ENCODE peak calls at places on chromosome 17, in ten cellular contexts. E is germinal center; J is activated naive CD4-positive, alpha-beta T cell treated with Interleukin-2 at 50 U/mL for 16 hours; Z is NCI-H1105; B is suprapubic skin; M is ELF-1; K is right cardiac atrium; W is activated T-cell treated with anti-CD3 and anti-CD28 coated beads, Interleukin-2, amount 50 U/mL, for 24 hours; F is GM04503; R is bronchial epithelial cell. Y is an unnamed sample.

GRCh38 chr17:21512307-21513011 is 136.3 kb downstream of the KCNJ12 start:
- DNase-seq in E (no peak), J (no peak), Z (no peak), B (no peak), M (no peak), K (no peak), W (no peak), F (no peak), R (no peak), Y (no peak)

GRCh38 chr17:50424246-50425000 is 1.6 kb upstream of the ACSF2 start:
- DNase-seq in E (no peak), J (no peak), Z (no peak), B (no peak), M (no peak), K (no peak), W (no peak), F (no peak), R (no peak), Y (no peak)

GRCh38 chr17:80559688-80560290 is 15.2 kb downstream of the RPTOR start:
- DNase-seq in E (no peak), J (no peak), Z (no peak), B (no peak), M (no peak), K (no peak), W (no peak), F (no peak), R (no peak), Y (no peak)

GRCh38 chr17:63997341-63998048 is 656 bp upstream of the PRR29 start:
- DNase-seq in E (no peak), J (no peak), Z (no peak), B (peak), M (peak), K (no peak), W (no peak), F (no peak), R (no peak), Y (no peak)

GRCh38 chr17:46056800-46057304 is 57.8 kb downstream of the STH start:
- DNase-seq in E (no peak), J (no peak), Z (no peak), B (no peak), M (no peak), K (no peak), W (no peak), F (peak), R (peak), Y (no peak)

GRCh38 chr17:75244133-75244866 is 17.1 kb downstream of the GGA3 start:
- DNase-seq in E (peak), J (no peak), Z (no peak), B (no peak), M (no peak), K (no peak), W (no peak), F (no peak), R (no peak), Y (no peak)

GRCh38 chr17:17469996-17470395 is 6.8 kb upstream of the MED9 start:
- DNase-seq in E (no peak), J (no peak), Z (no peak), B (no peak), M (no peak), K (no peak), W (no peak), F (no peak), R (no peak), Y (no peak)

GRCh38 chr17:69452664-69453260 is 38.3 kb downstream of the MAP2K6 start:
- DNase-seq in E (no peak), J (no peak), Z (no peak), B (no peak), M (no peak), K (no peak), W (no peak), F (no peak), R (no peak), Y (no peak)

GRCh38 chr17:33021731-33022408 is 30.2 kb downstream of the SPACA3 start:
- DNase-seq in E (no peak), J (no peak), Z (no peak), B (no peak), M (no peak), K (no peak), W (no peak), F (no peak), R (no peak), Y (no peak)

GRCh38 chr17:15261063-15261817 is 3.9 kb downstream of the PMP22 start:
- DNase-seq in E (no peak), J (no peak), Z (peak), B (no peak), M (peak), K (peak), W (no peak), F (no peak), R (no peak), Y (peak)

GRCh38 chr17:34070712-34071111 is 184.4 kb upstream of the CCL2 start:
- DNase-seq in E (no peak), J (no peak), Z (no peak), B (no peak), M (no peak), K (no peak), W (no peak), F (no peak), R (no peak), Y (no peak)

GRCh38 chr17:72529386-72529785 is 408.6 kb downstream of the SOX9 start:
- DNase-seq in E (no peak), J (no peak), Z (no peak), B (no peak), M (no peak), K (no peak), W (no peak), F (no peak), R (no peak), Y (no peak)

GRCh38 chr17:50872710-50873424 is 6.7 kb upstream of the TOB1 start:
- DNase-seq in E (no peak), J (peak), Z (no peak), B (no peak), M (no peak), K (no peak), W (peak), F (no peak), R (peak), Y (no peak)

GRCh38 chr17:53924530-53925455 is 102.1 kb downstream of the KIF2B start:
- DNase-seq in E (no peak), J (no peak), Z (no peak), B (no peak), M (peak), K (no peak), W (no peak), F (no peak), R (no peak), Y (no peak)

GRCh38 chr17:40727447-40728231 is 24.1 kb upstream of the KRT24 start:
- DNase-seq in E (no peak), J (no peak), Z (no peak), B (no peak), M (no peak), K (no peak), W (no peak), F (peak), R (peak), Y (no peak)

GRCh38 chr17:78647030-78647429 is 69.8 kb upstream of the DNAH17 start:
- DNase-seq in E (no peak), J (no peak), Z (no peak), B (no peak), M (no peak), K (no peak), W (no peak), F (no peak), R (no peak), Y (no peak)

GRCh38 chr17:49016775-49017463 is 19.7 kb downstream of the IGF2BP1 start:
- DNase-seq in E (no peak), J (no peak), Z (peak), B (peak), M (no peak), K (peak), W (no peak), F (no peak), R (peak), Y (peak)

GRCh38 chr17:28712705-28713415 is 1.2 kb upstream of the PROCA1 start:
- DNase-seq in E (no peak), J (no peak), Z (no peak), B (no peak), M (no peak), K (no peak), W (no peak), F (no peak), R (no peak), Y (no peak)

GRCh38 chr17:19876524-19877161 is 8.9 kb upstream of the ULK2 start:
- DNase-seq in E (no peak), J (peak), Z (no peak), B (no peak), M (no peak), K (peak), W (peak), F (no peak), R (no peak), Y (no peak)

GRCh38 chr17:55089955-55090573 is 121.5 kb downstream of the STXBP4 start:
- DNase-seq in E (no peak), J (peak), Z (no peak), B (no peak), M (peak), K (no peak), W (peak), F (no peak), R (peak), Y (peak)

GRCh38 chr17:40346061-40346767 is 18.3 kb downstream of the GJD3 start:
- DNase-seq in E (no peak), J (no peak), Z (no peak), B (no peak), M (no peak), K (no peak), W (no peak), F (no peak), R (no peak), Y (no peak)

GRCh38 chr17:44787271-44787940 is 28.6 kb downstream of the ADAM11 start:
- DNase-seq in E (no peak), J (no peak), Z (no peak), B (no peak), M (no peak), K (no peak), W (no peak), F (no peak), R (no peak), Y (no peak)

GRCh38 chr17:42817866-42818265 is 6.2 kb downstream of the BECN1 start:
- DNase-seq in E (no peak), J (no peak), Z (no peak), B (no peak), M (no peak), K (no peak), W (no peak), F (no peak), R (peak), Y (no peak)

GRCh38 chr17:32445075-32445427 is 741 bp downstream of the PSMD11 start:
- DNase-seq in E (peak), J (peak), Z (no peak), B (no peak), M (peak), K (peak), W (no peak), F (no peak), R (peak), Y (peak)

GRCh38 chr17:27530791-27531391 is 74.6 kb downstream of the KSR1 start:
- DNase-seq in E (no peak), J (no peak), Z (no peak), B (no peak), M (no peak), K (no peak), W (no peak), F (no peak), R (no peak), Y (no peak)

GRCh38 chr17:31274252-31274651 is 22.8 kb downstream of the OMG start:
- DNase-seq in E (no peak), J (no peak), Z (peak), B (no peak), M (no peak), K (no peak), W (no peak), F (peak), R (peak), Y (no peak)